ENCODE peak calls at places on chromosomes 7 and 10, in five cellular contexts. F is HEK293T; U is AG10803; T is stimulated activated CD4-positive, alpha-beta T cell treated with anti-CD3 and anti-CD28 coated beads, Interleukin-2, amount 100 ng/mL, for 48 hours; K is non-pigmented ciliary epithelial cell. X is an unnamed sample.

GRCh38 chr10:122475130-122475529 is 13.8 kb downstream of the HTRA1 start:
- DNase-seq in F (no peak), U (peak; percentile 52), T (no peak), K (no peak), X (no peak)

GRCh38 chr7:128030999-128031681 is at the start of gene LRRC4:
- DNase-seq in F (peak; percentile 51), U (peak; percentile 38), T (no peak), K (no peak), X (peak; percentile 78)

GRCh38 chr7:24755096-24755495 is 2.2 kb downstream of the GSDME start:
- DNase-seq in F (no peak), U (no peak), T (no peak), K (no peak), X (no peak)

GRCh38 chr7:30447466-30447865 is 31.1 kb downstream of the NOD1 start:
- DNase-seq in F (no peak), U (no peak), T (no peak), K (no peak), X (no peak)

GRCh38 chr7:6090738-6091505 is 59.7 kb downstream of the ANKRD61 start:
- DNase-seq in F (no peak), U (no peak), T (no peak), K (no peak), X (no peak)

GRCh38 chr7:66070222-66070621 is 5.4 kb upstream of the ASL start:
- DNase-seq in F (no peak), U (peak; percentile 20), T (no peak), K (no peak), X (no peak)

GRCh38 chr10:48713966-48714618 is 29.4 kb downstream of the WDFY4 start:
- DNase-seq in F (no peak), U (no peak), T (no peak), K (no peak), X (no peak)

GRCh38 chr10:95388539-95388938 is 97.7 kb upstream of the PDLIM1 start:
- DNase-seq in F (no peak), U (no peak), T (no peak), K (no peak), X (no peak)

GRCh38 chr10:15801641-15802040 is 58.7 kb downstream of the MINDY3 start:
- DNase-seq in F (no peak), U (no peak), T (no peak), K (no peak), X (no peak)

GRCh38 chr7:27933691-27934565 is 194.0 kb downstream of the TAX1BP1 start:
- DNase-seq in F (no peak), U (peak; percentile 88), T (no peak), K (no peak), X (no peak)

GRCh38 chr7:26369519-26370385 is 78.1 kb downstream of the SNX10 start:
- DNase-seq in F (peak; percentile 59), U (peak; percentile 33), T (peak; percentile 24), K (no peak), X (peak; percentile 80)

GRCh38 chr7:48150086-48150485 is 21.2 kb upstream of the ABCA13 start:
- DNase-seq in F (no peak), U (no peak), T (no peak), K (no peak), X (no peak)

GRCh38 chr10:108582387-108582786 is 1340.9 kb downstream of the XPNPEP1 start:
- DNase-seq in F (no peak), U (peak; percentile 26), T (no peak), K (peak; percentile 42), X (no peak)

GRCh38 chr10:84540022-84540616 is 211.7 kb downstream of the CCSER2 start:
- DNase-seq in F (no peak), U (peak; percentile 91), T (no peak), K (no peak), X (peak; percentile 64)

GRCh38 chr10:110044681-110045080 is 36.9 kb downstream of the ADD3 start:
- DNase-seq in F (no peak), U (no peak), T (no peak), K (no peak), X (no peak)

GRCh38 chr7:19919156-19920085 is 146.0 kb upstream of the TMEM196 start:
- DNase-seq in F (no peak), U (no peak), T (no peak), K (no peak), X (peak; percentile 20)

GRCh38 chr10:117439243-117439912 is 64.1 kb upstream of the PDZD8 start:
- DNase-seq in F (no peak), U (peak; percentile 100), T (no peak), K (no peak), X (peak; percentile 56)

GRCh38 chr7:49389866-49390265 is 383.6 kb upstream of the VWC2 start:
- DNase-seq in F (no peak), U (no peak), T (no peak), K (no peak), X (no peak)

GRCh38 chr10:123057968-123058367 is 49.2 kb downstream of the ACADSB start:
- DNase-seq in F (no peak), U (no peak), T (no peak), K (no peak), X (no peak)

GRCh38 chr10:5545011-5545410 is 20.2 kb downstream of the CALML3 start:
- DNase-seq in F (no peak), U (no peak), T (no peak), K (no peak), X (no peak)

GRCh38 chr10:28393956-28394568 is 91.2 kb upstream of the MPP7 start:
- DNase-seq in F (peak; percentile 63), U (peak; percentile 64), T (peak; percentile 58), K (no peak), X (peak; percentile 68)